ENCODE peak calls at places on chromosomes 6 and 20, in six cellular contexts. X is IMR-90, H is mammary epithelial cell, F is kidney epithelial cell, Q is GM06990, U is tibial nerve. Z is an unnamed sample. For H3K36me3, the result is how much of the 10 kb centered on the place peaks cover.

GRCh38 chr6:16276991-16277981 is 38.9 kb downstream of the GMPR start:
- DNase-seq in X (peak), H (peak), F (peak), Q (no peak), U (peak), Z (peak)

GRCh38 chr6:151445482-151445881 is 6.4 kb downstream of the RMND1 start:
- DNase-seq in X (peak), H (no peak), F (no peak), Q (no peak), U (no peak), Z (no peak)

GRCh38 chr6:35629876-35630378 is 58.8 kb downstream of the FKBP5 start:
- DNase-seq in X (no peak), H (no peak), F (no peak), Q (no peak), U (no peak), Z (no peak)

GRCh38 chr20:44649976-44650375 is 1.5 kb downstream of the ADA start:
- DNase-seq in X (no peak), H (no peak), F (no peak), Q (no peak), U (no peak), Z (no peak)

GRCh38 chr6:105644073-105644489 is 241.2 kb upstream of the PREP start:
- DNase-seq in X (no peak), H (no peak), F (no peak), Q (no peak), U (no peak), Z (no peak)

GRCh38 chr6:129672883-129673631 is 36.9 kb downstream of the ARHGAP18 start:
- DNase-seq in X (peak), H (peak), F (peak), Q (peak), U (no peak), Z (peak)

GRCh38 chr6:151058021-151058733 is 181.6 kb upstream of the AKAP12 start:
- DNase-seq in X (no peak), H (no peak), F (no peak), Q (no peak), U (no peak), Z (no peak)

GRCh38 chr6:92849636-92850035 is 569.7 kb downstream of the EPHA7 start:
- DNase-seq in X (no peak), H (no peak), F (no peak), Q (no peak), U (no peak), Z (peak)

DNA sequence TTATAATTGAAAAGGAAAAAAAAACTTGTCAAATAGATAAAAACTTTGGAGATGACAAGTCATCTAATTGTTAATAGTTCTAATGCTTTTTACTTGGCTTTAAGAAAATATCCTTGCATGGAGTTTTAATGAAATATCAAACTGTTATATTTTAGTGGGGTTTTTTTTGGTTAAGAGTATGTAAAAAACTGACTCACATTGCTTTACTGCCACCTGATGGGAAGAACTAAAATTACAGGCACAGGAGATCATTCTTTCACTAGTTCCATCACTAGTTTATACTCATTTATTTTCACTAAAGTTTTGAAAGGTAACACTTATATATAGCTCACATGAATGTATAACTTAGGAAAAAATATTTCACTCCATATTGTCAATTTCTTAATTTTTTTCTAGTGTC is 309.1 kb downstream of the LMBRD1 start:
- DNase-seq in X (no peak), H (no peak), F (no peak), Q (no peak), U (no peak), Z (no peak)
- TF ChIP-seq CTCF in X (no peak), H (peak), F (peak), Q (peak), U (no peak), Z (no peak)

GRCh38 chr6:43013020-43013842 is 515 bp downstream of the MEA1 start:
- DNase-seq in X (peak), H (no peak), F (no peak), Q (no peak), U (no peak), Z (peak)
- H3K36me3 ChIP-seq in X (under half), H (under half), F (under half), Q (under half), U (half or more), Z (under half)

DNA sequence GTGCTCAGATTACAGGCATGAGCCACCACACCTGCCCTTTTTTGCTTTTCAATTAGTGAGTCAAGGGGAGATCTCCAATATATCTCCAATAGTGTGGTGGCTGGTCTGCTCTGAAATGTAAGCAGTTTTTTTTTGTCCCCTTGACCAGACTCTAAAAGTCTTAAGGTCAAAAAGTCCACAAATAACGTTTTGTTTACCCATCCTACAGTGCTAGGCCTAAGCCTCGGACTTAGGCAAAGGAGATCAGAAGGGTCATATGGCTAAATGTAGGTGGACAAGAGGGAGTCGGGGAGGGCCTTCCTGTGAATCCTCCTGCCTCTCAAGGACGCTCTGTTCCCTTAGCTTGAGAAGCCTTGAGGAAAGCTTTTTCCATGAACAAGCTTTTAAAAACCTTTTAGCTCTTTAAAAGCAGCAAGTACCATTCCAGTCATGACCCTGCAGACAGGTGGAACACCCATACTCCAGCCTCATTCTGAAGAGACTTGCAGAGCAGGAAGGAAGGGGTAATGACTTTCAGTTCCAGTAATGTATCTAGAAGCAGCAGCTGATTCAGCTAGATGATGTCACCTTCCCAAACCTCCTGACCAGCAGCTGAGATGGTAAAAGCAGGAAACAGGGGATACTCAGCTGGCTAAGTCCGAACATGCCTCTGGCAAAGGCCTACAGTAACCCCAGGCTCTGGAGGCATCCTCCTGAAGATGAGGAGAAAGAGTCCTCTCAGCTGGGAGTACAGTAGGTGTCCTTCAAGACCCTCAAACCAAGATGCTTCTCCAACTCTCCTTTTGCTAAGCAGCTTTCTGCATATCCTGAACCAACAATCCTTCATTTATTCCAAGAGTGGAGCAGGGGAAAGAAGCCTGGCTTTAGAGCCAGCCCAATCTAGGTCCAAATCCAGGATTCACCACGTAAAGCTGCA is 23.6 kb downstream of the BCL2L1 start:
- DNase-seq in X (peak), H (peak), F (peak), Q (peak), U (no peak), Z (peak)
- H3K4me3 ChIP-seq in X (no peak), H (no peak), F (no peak), Q (no peak), U (no peak), Z (no peak)

DNA sequence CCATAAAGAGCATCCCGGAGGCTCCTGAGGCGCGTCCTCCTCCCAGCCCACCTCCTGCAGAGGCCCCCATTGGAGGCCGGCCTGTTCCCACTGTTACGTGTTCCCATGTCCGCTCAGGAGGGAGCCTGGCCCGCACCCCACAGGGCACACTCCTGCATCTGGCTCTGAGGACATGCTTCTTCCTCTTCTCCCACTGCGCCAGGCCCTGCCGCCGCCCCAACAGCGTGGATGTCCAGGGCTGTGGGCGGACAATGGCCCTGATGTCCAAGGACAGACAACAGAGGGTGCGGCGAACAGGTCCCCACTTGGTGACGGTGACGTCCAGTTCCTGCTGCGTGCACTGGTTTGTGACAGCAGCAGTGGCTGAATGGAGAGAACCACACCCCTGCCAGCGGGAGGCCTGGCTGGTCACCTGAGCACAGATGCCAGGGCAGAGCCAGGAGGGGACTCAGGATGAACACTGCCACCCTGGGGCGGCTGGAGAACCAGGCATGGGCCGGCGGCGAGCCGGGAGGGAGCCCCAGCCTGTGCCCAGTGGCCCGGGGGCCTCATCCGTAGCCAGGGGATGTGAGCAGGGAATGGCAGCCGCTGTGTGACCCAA is 26.6 kb downstream of the FRMD1 start:
- DNase-seq in X (no peak), H (no peak), F (no peak), Q (no peak), U (no peak), Z (no peak)
- TF ChIP-seq CTCF in X (no peak), H (no peak), F (peak), Q (no peak), U (no peak), Z (no peak)

DNA sequence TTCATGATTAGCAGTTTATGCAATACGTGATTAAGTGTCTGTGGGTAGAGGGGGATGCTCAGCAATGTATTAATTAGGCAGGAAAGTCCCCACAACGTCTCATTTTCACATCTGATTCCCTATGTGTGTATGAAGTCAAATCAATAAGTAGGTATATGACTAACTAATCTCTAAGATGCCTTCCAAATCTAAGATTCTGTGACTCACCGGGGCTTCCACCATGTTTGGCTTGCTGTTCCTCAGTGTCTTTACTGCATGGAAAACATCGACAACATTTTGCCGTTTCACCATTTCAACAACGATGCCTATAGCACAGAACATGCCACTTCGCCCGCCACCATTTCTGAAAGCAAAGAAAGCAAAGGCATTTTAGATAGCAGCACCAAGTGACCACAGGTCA is 72.0 kb upstream of the THEMIS start:
- DNase-seq in X (no peak), H (no peak), F (no peak), Q (no peak), U (no peak), Z (peak)
- H3K36me3 ChIP-seq in X (under half), H (under half), F (under half), Q (under half), U (under half), Z (under half)

DNA sequence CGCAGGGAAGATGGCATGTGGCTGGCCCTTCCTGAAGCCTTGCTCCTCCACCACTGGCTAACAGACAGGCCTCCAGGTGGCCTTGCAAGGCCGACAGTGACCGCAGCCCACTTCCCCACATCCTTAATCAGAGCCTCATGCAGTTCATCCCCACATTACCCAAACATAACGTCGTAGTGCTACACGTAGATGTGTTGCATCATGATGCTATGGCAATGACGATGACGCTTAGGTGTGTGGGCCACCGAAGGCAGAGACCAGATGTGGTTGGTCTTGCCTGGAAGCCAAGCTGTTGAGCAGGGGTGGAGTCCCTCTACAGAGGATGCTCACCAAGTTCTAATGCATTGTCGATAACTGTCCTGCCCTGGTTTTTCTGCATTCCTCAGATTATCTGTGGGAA is 5.6 kb downstream of the CD93 start:
- DNase-seq in X (no peak), H (no peak), F (no peak), Q (no peak), U (no peak), Z (no peak)
- H3K4me3 ChIP-seq in X (no peak), H (no peak), F (no peak), Q (no peak), U (no peak), Z (no peak)

Z was measured in bronchial epithelial cell.